ENCODE peak calls at places on chromosomes 2 and 18, in seven cellular contexts. F, I, W, Y, Q, X and B are unnamed samples.

GRCh38 chr18:27585602-27586173 is 400.6 kb upstream of the CHST9 start:
- DNase-seq in F (no peak), I (no peak), W (no peak), Y (no peak), Q (no peak), X (no peak), B (no peak)

GRCh38 chr2:233053928-233054774 is 6.0 kb upstream of the INPP5D start:
- DNase-seq in F (no peak), I (peak; percentile 85), W (peak; percentile 64), Y (peak; percentile 61), Q (peak; percentile 64), X (peak; percentile 91), B (peak; percentile 83)

GRCh38 chr18:9653390-9653789 is 39.0 kb upstream of the PPP4R1 start:
- DNase-seq in F (no peak), I (no peak), W (no peak), Y (no peak), Q (peak; percentile 80), X (no peak), B (peak; percentile 53)

GRCh38 chr18:79878741-79879358 is 72.6 kb downstream of the SLC66A2 start:
- DNase-seq in F (no peak), I (peak; percentile 52), W (no peak), Y (no peak), Q (no peak), X (no peak), B (no peak)

GRCh38 chr2:189498205-189498604 is 56.9 kb downstream of the WDR75 start:
- DNase-seq in F (no peak), I (no peak), W (no peak), Y (no peak), Q (no peak), X (no peak), B (no peak)

GRCh38 chr2:65300772-65301711 is 73.4 kb downstream of the ACTR2 start:
- DNase-seq in F (no peak), I (peak; percentile 73), W (peak; percentile 92), Y (peak; percentile 56), Q (no peak), X (peak; percentile 80), B (no peak)

GRCh38 chr18:46639386-46639785 is 17.6 kb downstream of the LOXHD1 start:
- DNase-seq in F (no peak), I (no peak), W (no peak), Y (no peak), Q (no peak), X (no peak), B (no peak)

GRCh38 chr2:112342067-112342466 is 66.7 kb downstream of the ZC3H6 start:
- DNase-seq in F (no peak), I (no peak), W (no peak), Y (no peak), Q (no peak), X (no peak), B (no peak)

GRCh38 chr2:241965931-241966412 is 96.4 kb downstream of the RTP5 start:
- DNase-seq in F (peak; percentile 96), I (peak; percentile 61), W (peak; percentile 49), Y (peak; percentile 71), Q (peak; percentile 59), X (peak; percentile 74), B (peak; percentile 49)

GRCh38 chr2:207481924-207482323 is 47.8 kb upstream of the CREB1 start:
- DNase-seq in F (no peak), I (no peak), W (no peak), Y (no peak), Q (peak; percentile 34), X (no peak), B (no peak)

GRCh38 chr2:128307595-128307994 is 11.1 kb downstream of the HS6ST1 start:
- DNase-seq in F (no peak), I (peak; percentile 20), W (no peak), Y (no peak), Q (no peak), X (no peak), B (no peak)

GRCh38 chr2:236662231-236663160 is 92.9 kb downstream of the ACKR3 start:
- DNase-seq in F (no peak), I (no peak), W (no peak), Y (no peak), Q (no peak), X (no peak), B (no peak)

GRCh38 chr18:21727740-21728139 is 12.9 kb upstream of the MIB1 start:
- DNase-seq in F (no peak), I (no peak), W (no peak), Y (no peak), Q (no peak), X (no peak), B (no peak)
- TF ChIP-seq CTCF in F (no peak), I (no peak), W (no peak), Y (no peak), Q (no peak), X (no peak), B (no peak)

GRCh38 chr2:21759819-21760218 is 636.1 kb downstream of the TDRD15 start:
- DNase-seq in F (no peak), I (no peak), W (no peak), Y (no peak), Q (no peak), X (no peak), B (no peak)

GRCh38 chr2:21748501-21748900 is 624.7 kb downstream of the TDRD15 start:
- DNase-seq in F (no peak), I (no peak), W (no peak), Y (no peak), Q (no peak), X (no peak), B (no peak)

GRCh38 chr2:21757805-21758204 is 634.0 kb downstream of the TDRD15 start:
- DNase-seq in F (no peak), I (no peak), W (no peak), Y (no peak), Q (no peak), X (no peak), B (no peak)

DNA sequence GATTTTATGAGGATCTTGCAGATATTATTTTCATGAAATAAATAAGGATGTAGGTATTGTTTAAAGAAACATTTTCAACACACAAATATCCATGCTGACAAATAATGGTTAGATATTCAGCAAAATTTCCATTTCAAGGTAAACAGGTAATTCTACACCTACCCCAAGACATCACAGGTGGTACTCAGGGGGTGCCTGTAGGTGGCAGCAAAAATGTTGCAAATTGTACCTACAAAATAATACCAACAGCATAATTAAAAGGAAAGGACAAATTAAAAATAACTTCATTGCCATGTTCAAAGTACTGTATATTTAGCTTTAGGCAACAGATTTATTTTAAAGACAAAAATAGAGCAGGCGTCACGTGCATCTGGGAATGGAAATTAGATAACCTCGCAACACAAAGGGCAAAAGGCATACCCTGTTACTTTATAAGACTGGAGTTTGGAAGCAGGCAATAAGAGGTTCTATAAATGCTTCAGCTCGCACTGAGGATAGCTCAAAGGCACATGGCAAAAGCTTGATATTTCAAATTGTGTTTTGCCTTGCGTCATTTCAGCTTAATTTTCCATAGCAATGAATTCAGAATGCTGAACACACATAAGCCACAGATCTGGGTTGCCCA is 630.5 kb downstream of the TDRD15 start:
- DNase-seq in F (no peak), I (no peak), W (peak; percentile 16), Y (no peak), Q (no peak), X (no peak), B (peak; percentile 5)
- TF ChIP-seq CTCF in F (peak; percentile 51), I (peak; percentile 32), W (peak; percentile 39), Y (no peak), Q (no peak), X (no peak), B (no peak)

DNA sequence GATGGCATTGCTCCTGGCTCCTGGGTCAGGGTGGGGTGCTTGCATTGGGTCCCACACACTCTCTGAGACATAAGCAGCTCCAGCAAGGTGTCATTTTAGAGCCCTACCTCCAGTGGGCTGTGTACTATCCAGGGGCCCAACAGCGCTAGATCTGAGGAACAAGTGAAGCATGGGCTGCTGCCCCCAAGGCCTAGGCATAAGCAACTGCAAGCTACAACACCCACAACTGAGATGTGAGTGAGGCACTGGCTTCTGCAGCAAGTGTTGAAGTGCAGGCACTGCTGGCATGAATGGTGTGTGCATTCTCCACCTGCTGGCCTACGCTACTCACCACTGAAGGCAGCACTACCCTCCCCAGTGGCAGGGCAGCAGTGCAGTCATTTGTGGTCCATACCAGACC is 81.0 kb upstream of the STK39 start:
- DNase-seq in F (no peak), I (no peak), W (no peak), Y (no peak), Q (no peak), X (no peak), B (no peak)
- TF ChIP-seq CTCF in F (no peak), I (no peak), W (peak; percentile 6), Y (no peak), Q (no peak), X (no peak), B (no peak)

DNA sequence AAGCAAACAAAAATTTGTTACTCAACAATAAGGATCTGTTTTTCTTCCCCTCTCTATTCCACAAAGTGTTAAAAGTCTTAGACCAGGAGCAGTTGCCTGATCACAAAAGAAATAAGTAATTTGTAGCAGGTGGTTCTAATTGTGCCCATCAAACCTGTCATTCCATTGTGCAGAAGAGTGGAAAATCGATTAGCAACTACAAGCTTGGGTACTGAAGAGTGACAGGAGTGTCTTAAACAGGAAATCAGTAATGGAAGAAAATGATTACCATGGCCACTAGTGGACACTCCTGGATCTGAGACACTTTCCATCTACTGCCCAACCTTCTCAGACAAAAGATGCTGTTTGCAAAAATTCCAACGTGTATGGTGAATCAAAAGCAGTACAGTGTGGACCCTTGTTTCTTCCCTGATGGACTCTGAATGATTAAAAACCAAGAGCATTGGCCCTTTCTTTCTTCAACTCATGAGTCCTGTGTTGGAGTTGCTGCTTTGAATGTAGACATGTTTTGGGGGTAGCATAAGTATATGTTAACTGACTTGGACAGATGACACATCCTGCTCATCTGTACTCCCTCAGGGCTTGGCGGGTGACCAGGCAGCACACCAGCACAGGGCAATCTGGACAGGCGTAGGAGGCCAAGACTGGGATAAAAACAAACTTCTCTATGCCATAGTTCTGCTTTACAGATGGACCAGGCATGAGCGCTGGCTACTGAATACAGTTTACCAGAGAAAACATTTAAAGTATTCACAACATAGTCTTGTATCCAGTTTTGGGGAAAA is 51.9 kb downstream of the PLA2R1 start:
- DNase-seq in F (no peak), I (no peak), W (no peak), Y (no peak), Q (no peak), X (no peak), B (no peak)
- TF ChIP-seq CTCF in F (no peak), I (no peak), W (no peak), Y (no peak), Q (no peak), X (no peak), B (no peak)

GRCh38 chr2:9770308-9771100 is 72.8 kb upstream of the TAF1B start:
- DNase-seq in F (no peak), I (peak; percentile 76), W (peak; percentile 47), Y (no peak), Q (peak; percentile 67), X (peak; percentile 86), B (peak; percentile 65)
- TF ChIP-seq CTCF in F (peak; percentile 77), I (peak; percentile 65), W (peak; percentile 61), Y (peak; percentile 57), Q (peak; percentile 50), X (peak; percentile 53), B (peak; percentile 74)

DNA sequence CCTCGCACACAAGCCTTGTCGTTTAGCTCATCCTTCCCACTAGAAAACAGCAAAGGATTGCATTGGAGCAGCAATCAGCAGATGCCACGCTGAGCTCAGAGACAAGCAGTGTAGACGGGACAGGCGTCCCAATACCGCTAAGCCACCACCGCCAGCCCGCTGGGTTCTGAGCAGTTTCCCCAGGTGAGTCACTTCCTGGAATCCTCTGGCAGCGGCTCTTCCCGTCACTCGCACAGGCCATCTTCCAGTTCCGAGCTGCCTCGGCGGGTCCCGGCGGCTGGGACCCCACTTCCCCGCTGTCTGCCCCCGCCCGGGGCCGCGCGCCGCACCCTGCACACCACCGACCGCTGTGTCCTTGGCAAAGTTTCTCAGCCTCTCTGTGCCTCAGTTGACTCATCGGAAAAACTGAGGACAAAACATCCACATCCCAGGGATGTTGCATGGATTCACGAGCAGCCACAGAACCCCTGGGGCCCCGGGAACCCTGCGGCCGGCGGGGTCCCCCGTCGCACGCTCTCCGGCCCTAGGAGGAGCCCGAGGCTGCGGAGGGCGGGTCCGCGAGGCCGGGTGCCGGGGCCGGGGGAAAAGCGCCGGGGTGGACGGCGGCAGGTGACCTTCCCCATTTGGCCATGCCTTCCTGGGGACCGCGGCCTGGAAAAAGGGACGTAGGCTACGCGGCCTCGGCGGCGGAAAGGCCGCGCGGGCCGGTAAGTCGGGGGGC is 576 bp downstream of the KDSR start:
- DNase-seq in F (peak; percentile 37), I (peak; percentile 78), W (peak; percentile 48), Y (peak; percentile 49), Q (peak; percentile 68), X (peak; percentile 75), B (peak; percentile 70)
- TF ChIP-seq CTCF in F (no peak), I (no peak), W (no peak), Y (no peak), Q (no peak), X (no peak), B (no peak)